ENCODE peak calls at places on chromosomes 7 and 10, in eight cellular contexts. O is HepG2, J is foreskin keratinocyte, Q is body of pancreas, U is gastrocnemius medialis, B is HCT116, H is heart left ventricle, E is mucosa of descending colon. M is an unnamed sample.

GRCh38 chr7:6423942-6424701 is 23.6 kb downstream of the DAGLB start:
- ATAC-seq in O (peak), J (peak), Q (no peak), U (peak), B (peak), H (peak), E (peak), M (peak)

GRCh38 chr10:19832624-19833507 is 16.6 kb downstream of the PLXDC2 start:
- ATAC-seq in O (no peak), J (peak), Q (no peak), U (no peak), B (no peak), H (no peak), E (no peak), M (no peak)

GRCh38 chr10:126597206-126597605 is 73.3 kb downstream of the C10orf90 start:
- ATAC-seq in O (no peak), J (no peak), Q (no peak), U (no peak), B (no peak), H (no peak), E (no peak), M (no peak)

GRCh38 chr7:69664433-69664832 is 66.2 kb downstream of the AUTS2 start:
- ATAC-seq in O (no peak), J (no peak), Q (no peak), U (no peak), B (no peak), H (no peak), E (no peak), M (peak)

GRCh38 chr10:101938316-101939272 is 95.0 kb upstream of the KCNIP2 start:
- ATAC-seq in O (no peak), J (peak), Q (no peak), U (no peak), B (peak), H (peak), E (peak), M (no peak)

GRCh38 chr7:1458676-1459511 is at the start of gene MICALL2:
- ATAC-seq in O (peak), J (peak), Q (peak), U (peak), B (peak), H (peak), E (peak), M (peak)

GRCh38 chr10:75441196-75441595 is 9.8 kb downstream of the LRMDA start:
- ATAC-seq in O (no peak), J (no peak), Q (no peak), U (no peak), B (no peak), H (no peak), E (peak), M (no peak)

GRCh38 chr10:72126184-72126871 is 38.0 kb upstream of the SPOCK2 start:
- ATAC-seq in O (no peak), J (no peak), Q (peak), U (no peak), B (peak), H (no peak), E (no peak), M (no peak)

GRCh38 chr10:78320416-78320815 is 286.8 kb downstream of the RPS24 start:
- ATAC-seq in O (no peak), J (no peak), Q (no peak), U (no peak), B (no peak), H (no peak), E (no peak), M (no peak)

GRCh38 chr10:95244152-95244551 is 46.7 kb downstream of the PDLIM1 start:
- ATAC-seq in O (no peak), J (no peak), Q (no peak), U (no peak), B (no peak), H (no peak), E (peak), M (no peak)

GRCh38 chr10:101385866-101386658 is 32.1 kb downstream of the BTRC start:
- ATAC-seq in O (no peak), J (no peak), Q (no peak), U (peak), B (no peak), H (peak), E (no peak), M (no peak)

GRCh38 chr10:22433875-22434274 is 88.6 kb downstream of the SPAG6 start:
- ATAC-seq in O (no peak), J (peak), Q (no peak), U (no peak), B (no peak), H (no peak), E (no peak), M (no peak)

GRCh38 chr7:66146701-66147100 is 32.1 kb downstream of the CRCP start:
- ATAC-seq in O (no peak), J (no peak), Q (no peak), U (no peak), B (no peak), H (no peak), E (no peak), M (no peak)

GRCh38 chr7:117562732-117563131 is 82.9 kb downstream of the CFTR start:
- ATAC-seq in O (no peak), J (no peak), Q (no peak), U (no peak), B (no peak), H (no peak), E (no peak), M (no peak)

GRCh38 chr10:72732521-72732920 is 40.6 kb downstream of the MCU start:
- ATAC-seq in O (no peak), J (no peak), Q (no peak), U (no peak), B (no peak), H (no peak), E (no peak), M (no peak)